ENCODE peak calls at places on chromosome 12, in four cellular contexts. One of them, this sample, is unnamed. For H3K27me3, the result is how much of the 10 kb centered on the place peaks cover.

GRCh38 chr12:87848248-87848868 is 180.8 kb downstream of the C12orf50 start:
- DNase-seq in pancreas: no peak
- DNase-seq in mammary epithelial cell: peak
- DNase-seq in tibial artery: no peak
- DNase-seq in this sample: no peak

GRCh38 chr12:117968084-117968789 is 553 bp downstream of the KSR2 start:
- DNase-seq in pancreas: no peak
- DNase-seq in mammary epithelial cell: no peak
- DNase-seq in tibial artery: no peak
- DNase-seq in this sample: no peak

GRCh38 chr12:120534703-120535655 is 823 bp downstream of the RNF10 start:
- DNase-seq in pancreas: peak
- DNase-seq in mammary epithelial cell: peak
- DNase-seq in tibial artery: peak
- DNase-seq in this sample: peak

GRCh38 chr12:55051197-55051920 is 31.6 kb downstream of the NEUROD4 start:
- DNase-seq in pancreas: no peak
- DNase-seq in mammary epithelial cell: no peak
- DNase-seq in tibial artery: no peak
- DNase-seq in this sample: no peak

GRCh38 chr12:46516933-46517578 is 144.5 kb upstream of the SLC38A2 start:
- DNase-seq in pancreas: no peak
- DNase-seq in mammary epithelial cell: no peak
- DNase-seq in tibial artery: no peak
- DNase-seq in this sample: no peak

GRCh38 chr12:78028426-78028825 is 197.7 kb downstream of the NAV3 start:
- DNase-seq in pancreas: no peak
- DNase-seq in mammary epithelial cell: no peak
- DNase-seq in tibial artery: no peak
- DNase-seq in this sample: no peak

GRCh38 chr12:123905319-123905925 is 67.2 kb downstream of the CCDC92 start:
- DNase-seq in pancreas: peak
- DNase-seq in mammary epithelial cell: peak
- DNase-seq in tibial artery: peak
- DNase-seq in this sample: peak

GRCh38 chr12:64030155-64030554 is 185.7 kb downstream of the SRGAP1 start:
- DNase-seq in pancreas: no peak
- DNase-seq in mammary epithelial cell: no peak
- DNase-seq in tibial artery: no peak
- DNase-seq in this sample: no peak

GRCh38 chr12:107669946-107670345 is 15.7 kb upstream of the PWP1 start:
- DNase-seq in pancreas: no peak
- DNase-seq in mammary epithelial cell: no peak
- DNase-seq in tibial artery: no peak
- DNase-seq in this sample: no peak

GRCh38 chr12:31897791-31898503 is 61.3 kb upstream of the RESF1 start:
- DNase-seq in pancreas: peak
- DNase-seq in mammary epithelial cell: peak
- DNase-seq in tibial artery: peak
- DNase-seq in this sample: no peak

GRCh38 chr12:11958216-11959091 is 112.3 kb upstream of the BCL2L14 start:
- DNase-seq in pancreas: no peak
- DNase-seq in mammary epithelial cell: peak
- DNase-seq in tibial artery: no peak
- DNase-seq in this sample: no peak

GRCh38 chr12:4849024-4849594 is 60.6 kb upstream of the KCNA1 start:
- DNase-seq in pancreas: no peak
- DNase-seq in mammary epithelial cell: peak
- DNase-seq in tibial artery: no peak
- DNase-seq in this sample: no peak

GRCh38 chr12:31737345-31737744 is 8.5 kb upstream of the AMN1 start:
- DNase-seq in pancreas: no peak
- DNase-seq in mammary epithelial cell: no peak
- DNase-seq in tibial artery: no peak
- DNase-seq in this sample: no peak

GRCh38 chr12:23950775-23951391 is 1.4 kb upstream of the SOX5 start:
- DNase-seq in pancreas: peak
- DNase-seq in mammary epithelial cell: no peak
- DNase-seq in tibial artery: no peak
- DNase-seq in this sample: no peak

GRCh38 chr12:72523754-72524153 is 251.6 kb downstream of the TRHDE start:
- DNase-seq in pancreas: no peak
- DNase-seq in mammary epithelial cell: no peak
- DNase-seq in tibial artery: no peak
- DNase-seq in this sample: no peak

GRCh38 chr12:64252708-64253107 is 30.6 kb upstream of the KICS2 start:
- DNase-seq in pancreas: no peak
- DNase-seq in mammary epithelial cell: no peak
- DNase-seq in tibial artery: peak
- DNase-seq in this sample: no peak

GRCh38 chr12:2456813-2457186 is 338.0 kb upstream of the FKBP4 start:
- DNase-seq in pancreas: no peak
- DNase-seq in mammary epithelial cell: no peak
- DNase-seq in tibial artery: no peak
- DNase-seq in this sample: no peak

GRCh38 chr12:108930756-108931155 is 50.9 kb downstream of the DAO start:
- DNase-seq in pancreas: no peak
- DNase-seq in mammary epithelial cell: no peak
- DNase-seq in tibial artery: no peak
- DNase-seq in this sample: no peak
- H3K27me3 ChIP-seq in pancreas: under half
- H3K27me3 ChIP-seq in mammary epithelial cell: under half
- H3K27me3 ChIP-seq in tibial artery: under half
- H3K27me3 ChIP-seq in this sample: under half

DNA sequence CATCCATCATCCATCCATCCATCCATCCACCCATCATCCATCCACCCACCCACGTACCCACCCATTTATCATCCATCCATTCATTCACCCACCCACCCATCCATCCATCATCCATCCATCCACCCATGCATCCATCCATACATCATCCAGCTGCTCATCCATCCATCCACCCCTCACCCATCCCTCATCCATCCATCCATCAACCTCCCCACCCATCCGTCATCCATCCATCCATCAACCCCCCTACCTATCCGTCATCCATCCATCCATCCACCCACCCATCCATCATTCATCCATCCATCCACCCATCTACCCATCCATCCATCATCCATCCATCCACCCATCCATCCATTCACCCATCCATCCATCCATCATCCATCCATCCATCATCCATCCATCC is 306.2 kb upstream of the SFSWAP start:
- DNase-seq in pancreas: no peak
- DNase-seq in mammary epithelial cell: no peak
- DNase-seq in tibial artery: no peak
- DNase-seq in this sample: no peak
- H3K27me3 ChIP-seq in pancreas: under half
- H3K27me3 ChIP-seq in mammary epithelial cell: under half
- H3K27me3 ChIP-seq in tibial artery: under half
- H3K27me3 ChIP-seq in this sample: under half

GRCh38 chr12:30725739-30726138 is 29.0 kb downstream of the CAPRIN2 start:
- DNase-seq in pancreas: no peak
- DNase-seq in mammary epithelial cell: peak
- DNase-seq in tibial artery: no peak
- DNase-seq in this sample: no peak
- H3K27me3 ChIP-seq in pancreas: under half
- H3K27me3 ChIP-seq in mammary epithelial cell: under half
- H3K27me3 ChIP-seq in tibial artery: under half
- H3K27me3 ChIP-seq in this sample: under half

GRCh38 chr12:112848338-112848715 is 56.8 kb downstream of the RPH3A start:
- DNase-seq in pancreas: no peak
- DNase-seq in mammary epithelial cell: no peak
- DNase-seq in tibial artery: no peak
- DNase-seq in this sample: no peak
- H3K27me3 ChIP-seq in pancreas: under half
- H3K27me3 ChIP-seq in mammary epithelial cell: under half
- H3K27me3 ChIP-seq in tibial artery: under half
- H3K27me3 ChIP-seq in this sample: under half

GRCh38 chr12:57632898-57633825 is at the start of gene B4GALNT1:
- DNase-seq in pancreas: no peak
- DNase-seq in mammary epithelial cell: peak
- DNase-seq in tibial artery: no peak
- DNase-seq in this sample: peak
- H3K27me3 ChIP-seq in pancreas: under half
- H3K27me3 ChIP-seq in mammary epithelial cell: under half
- H3K27me3 ChIP-seq in tibial artery: under half
- H3K27me3 ChIP-seq in this sample: half or more

GRCh38 chr12:49534806-49535278 is 4.0 kb upstream of the KCNH3 start:
- DNase-seq in pancreas: no peak
- DNase-seq in mammary epithelial cell: no peak
- DNase-seq in tibial artery: no peak
- DNase-seq in this sample: no peak
- H3K27me3 ChIP-seq in pancreas: under half
- H3K27me3 ChIP-seq in mammary epithelial cell: under half
- H3K27me3 ChIP-seq in tibial artery: half or more
- H3K27me3 ChIP-seq in this sample: under half

GRCh38 chr12:25394025-25394424 is 143.3 kb upstream of the KRAS start:
- DNase-seq in pancreas: no peak
- DNase-seq in mammary epithelial cell: no peak
- DNase-seq in tibial artery: no peak
- DNase-seq in this sample: no peak
- H3K27me3 ChIP-seq in pancreas: under half
- H3K27me3 ChIP-seq in mammary epithelial cell: under half
- H3K27me3 ChIP-seq in tibial artery: under half
- H3K27me3 ChIP-seq in this sample: under half

DNA sequence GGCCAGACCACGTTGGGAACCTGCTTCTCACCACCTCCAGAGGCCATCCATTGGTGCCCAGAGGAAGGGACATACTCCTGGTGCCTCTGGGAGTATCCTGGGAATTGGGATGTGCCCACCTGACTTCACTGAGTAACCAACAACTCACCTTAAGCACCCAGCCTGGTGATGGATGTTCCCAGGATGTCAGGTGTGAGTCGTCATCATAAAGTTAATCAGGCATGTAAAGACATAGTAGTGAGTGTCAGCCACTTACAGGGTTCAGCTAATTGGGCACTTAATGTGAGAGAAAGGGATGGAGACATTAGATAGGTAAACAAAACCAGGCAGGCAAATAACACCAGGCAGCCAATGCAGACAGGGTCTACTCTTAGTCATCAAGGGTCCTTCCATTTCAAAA is 48.0 kb upstream of the OAS1 start:
- DNase-seq in pancreas: no peak
- DNase-seq in mammary epithelial cell: no peak
- DNase-seq in tibial artery: no peak
- DNase-seq in this sample: no peak
- H3K27me3 ChIP-seq in pancreas: under half
- H3K27me3 ChIP-seq in mammary epithelial cell: under half
- H3K27me3 ChIP-seq in tibial artery: under half
- H3K27me3 ChIP-seq in this sample: under half

GRCh38 chr12:128266086-128266485 is 884 bp upstream of the TMEM132C start:
- DNase-seq in pancreas: no peak
- DNase-seq in mammary epithelial cell: no peak
- DNase-seq in tibial artery: no peak
- DNase-seq in this sample: no peak
- H3K27me3 ChIP-seq in pancreas: under half
- H3K27me3 ChIP-seq in mammary epithelial cell: under half
- H3K27me3 ChIP-seq in tibial artery: under half
- H3K27me3 ChIP-seq in this sample: under half